ENCODE peak calls at places on chromosomes 4 and X, in ten cellular contexts. I, N, Y, B, F, T, C, S, Q and R are unnamed samples.

GRCh38 chr4:41213563-41214157 is 682 bp downstream of the APBB2 start:
- DNase-seq in I (no peak), N (no peak), Y (no peak), B (peak; percentile 75), F (no peak), T (no peak), C (peak; percentile 33), S (no peak), Q (peak; percentile 54), R (peak; percentile 29)

GRCh38 chr4:71338846-71339593 is at the start of gene SLC4A4:
- DNase-seq in I (no peak), N (no peak), Y (no peak), B (no peak), F (no peak), T (no peak), C (no peak), S (no peak), Q (no peak), R (no peak)

GRCh38 chrX:53440101-53440500 is 5.9 kb upstream of the HSD17B10 start:
- DNase-seq in I (no peak), N (no peak), Y (no peak), B (no peak), F (no peak), T (no peak), C (no peak), S (no peak), Q (no peak), R (no peak)

GRCh38 chr4:119659576-119659975 is 31.0 kb upstream of the PDE5A start:
- DNase-seq in I (no peak), N (no peak), Y (no peak), B (no peak), F (no peak), T (no peak), C (no peak), S (peak; percentile 5), Q (peak; percentile 19), R (no peak)

GRCh38 chrX:27915617-27916016 is 65.6 kb downstream of the DCAF8L1 start:
- DNase-seq in I (no peak), N (no peak), Y (no peak), B (no peak), F (no peak), T (no peak), C (no peak), S (no peak), Q (no peak), R (no peak)

GRCh38 chrX:109856974-109857373 is 123.9 kb upstream of the ACSL4 start:
- DNase-seq in I (no peak), N (no peak), Y (no peak), B (no peak), F (peak; percentile 19), T (no peak), C (no peak), S (peak; percentile 28), Q (peak; percentile 40), R (no peak)

GRCh38 chr4:19727141-19727540 is 524.6 kb upstream of the SLIT2 start:
- DNase-seq in I (no peak), N (no peak), Y (no peak), B (no peak), F (no peak), T (no peak), C (no peak), S (no peak), Q (no peak), R (no peak)

GRCh38 chr4:178602833-178603232 is 1160.6 kb upstream of the AGA start:
- DNase-seq in I (no peak), N (no peak), Y (no peak), B (no peak), F (no peak), T (no peak), C (no peak), S (no peak), Q (no peak), R (no peak)

DNA sequence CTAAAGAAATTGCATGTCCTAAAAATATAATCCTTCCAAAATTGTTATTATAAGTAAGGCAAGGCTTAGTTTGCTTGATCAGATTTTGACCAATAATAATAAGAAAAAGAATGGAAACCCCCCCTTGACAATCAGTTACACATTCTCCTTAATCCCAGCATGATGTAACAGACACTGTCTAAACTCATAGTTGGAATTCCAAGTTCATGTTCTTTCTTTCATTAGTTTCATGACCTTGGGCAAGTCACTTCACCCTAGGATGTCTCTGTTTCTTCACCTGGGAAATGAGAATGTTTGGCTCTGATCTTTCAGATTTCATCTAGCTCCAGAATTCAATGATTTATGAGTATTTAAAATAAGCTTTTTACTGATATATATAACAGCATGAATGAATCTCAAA is 64.8 kb downstream of the MAML3 start:
- DNase-seq in I (no peak), N (no peak), Y (no peak), B (no peak), F (no peak), T (no peak), C (no peak), S (no peak), Q (no peak), R (no peak)
- H3K4me1 ChIP-seq in I (peaks cover 14% of the 10 kb centered on the region), N (peaks cover 37% of the 10 kb centered on the region), Y (peaks cover 17% of the 10 kb centered on the region), B (peaks cover 26% of the 10 kb centered on the region), F (peaks cover 38% of the 10 kb centered on the region), T (peaks cover 38% of the 10 kb centered on the region), C (peaks cover 6% of the 10 kb centered on the region), S (peaks cover 20% of the 10 kb centered on the region), Q (peaks cover 52% of the 10 kb centered on the region), R (no peaks in the 10 kb centered on the region)

GRCh38 chrX:107713205-107714195 is 62.1 kb downstream of the TSC22D3 start:
- DNase-seq in I (peak; percentile 32), N (no peak), Y (no peak), B (peak; percentile 71), F (no peak), T (no peak), C (no peak), S (no peak), Q (no peak), R (no peak)
- H3K4me1 ChIP-seq in I (peaks cover 61% of the 10 kb centered on the region), N (peaks cover 46% of the 10 kb centered on the region), Y (peaks cover 5% of the 10 kb centered on the region), B (peaks cover 56% of the 10 kb centered on the region), F (peaks cover 13% of the 10 kb centered on the region), T (peaks cover 60% of the 10 kb centered on the region), C (peaks cover 9% of the 10 kb centered on the region), S (peaks cover 25% of the 10 kb centered on the region), Q (peaks cover 54% of the 10 kb centered on the region), R (peaks cover 5% of the 10 kb centered on the region)

GRCh38 chr4:87032884-87033533 is 98.2 kb downstream of the AFF1 start:
- DNase-seq in I (no peak), N (peak; percentile 26), Y (no peak), B (no peak), F (no peak), T (no peak), C (no peak), S (peak; percentile 69), Q (peak; percentile 49), R (no peak)

GRCh38 chr4:87035881-87036509 is 101.2 kb downstream of the AFF1 start:
- DNase-seq in I (no peak), N (no peak), Y (no peak), B (no peak), F (no peak), T (no peak), C (no peak), S (no peak), Q (no peak), R (no peak)

GRCh38 chr4:87031946-87032345 is 97.1 kb downstream of the AFF1 start:
- DNase-seq in I (no peak), N (no peak), Y (no peak), B (no peak), F (no peak), T (no peak), C (no peak), S (no peak), Q (no peak), R (no peak)

GRCh38 chr4:87034527-87034926 is 99.7 kb downstream of the AFF1 start:
- DNase-seq in I (no peak), N (no peak), Y (no peak), B (no peak), F (no peak), T (no peak), C (no peak), S (no peak), Q (no peak), R (no peak)

GRCh38 chr4:87033902-87034301 is 99.1 kb downstream of the AFF1 start:
- DNase-seq in I (no peak), N (peak; percentile 66), Y (no peak), B (no peak), F (no peak), T (no peak), C (no peak), S (no peak), Q (no peak), R (no peak)
- H3K4me1 ChIP-seq in I (peaks cover 12% of the 10 kb centered on the region), N (peaks cover 100% of the 10 kb centered on the region), Y (peaks cover 50% of the 10 kb centered on the region), B (peaks cover 87% of the 10 kb centered on the region), F (peaks cover 54% of the 10 kb centered on the region), T (peaks cover 85% of the 10 kb centered on the region), C (peaks cover 30% of the 10 kb centered on the region), S (peaks cover 33% of the 10 kb centered on the region), Q (peaks cover 49% of the 10 kb centered on the region), R (peaks cover 19% of the 10 kb centered on the region)

GRCh38 chrX:107673401-107673800 is 45.1 kb downstream of the PRPS1 start:
- DNase-seq in I (no peak), N (no peak), Y (no peak), B (no peak), F (no peak), T (no peak), C (no peak), S (no peak), Q (no peak), R (no peak)

GRCh38 chrX:107675365-107675654 is 47.0 kb downstream of the PRPS1 start:
- DNase-seq in I (no peak), N (no peak), Y (no peak), B (no peak), F (no peak), T (no peak), C (no peak), S (no peak), Q (no peak), R (no peak)

GRCh38 chrX:107673933-107674479 is 45.7 kb downstream of the PRPS1 start:
- DNase-seq in I (peak; percentile 82), N (peak; percentile 95), Y (no peak), B (peak; percentile 97), F (no peak), T (peak; percentile 68), C (peak; percentile 90), S (no peak), Q (peak; percentile 88), R (peak; percentile 65)

GRCh38 chrX:107675823-107676555 is 47.7 kb downstream of the PRPS1 start:
- DNase-seq in I (no peak), N (no peak), Y (no peak), B (no peak), F (no peak), T (peak; percentile 32), C (peak; percentile 33), S (no peak), Q (peak; percentile 61), R (no peak)

DNA sequence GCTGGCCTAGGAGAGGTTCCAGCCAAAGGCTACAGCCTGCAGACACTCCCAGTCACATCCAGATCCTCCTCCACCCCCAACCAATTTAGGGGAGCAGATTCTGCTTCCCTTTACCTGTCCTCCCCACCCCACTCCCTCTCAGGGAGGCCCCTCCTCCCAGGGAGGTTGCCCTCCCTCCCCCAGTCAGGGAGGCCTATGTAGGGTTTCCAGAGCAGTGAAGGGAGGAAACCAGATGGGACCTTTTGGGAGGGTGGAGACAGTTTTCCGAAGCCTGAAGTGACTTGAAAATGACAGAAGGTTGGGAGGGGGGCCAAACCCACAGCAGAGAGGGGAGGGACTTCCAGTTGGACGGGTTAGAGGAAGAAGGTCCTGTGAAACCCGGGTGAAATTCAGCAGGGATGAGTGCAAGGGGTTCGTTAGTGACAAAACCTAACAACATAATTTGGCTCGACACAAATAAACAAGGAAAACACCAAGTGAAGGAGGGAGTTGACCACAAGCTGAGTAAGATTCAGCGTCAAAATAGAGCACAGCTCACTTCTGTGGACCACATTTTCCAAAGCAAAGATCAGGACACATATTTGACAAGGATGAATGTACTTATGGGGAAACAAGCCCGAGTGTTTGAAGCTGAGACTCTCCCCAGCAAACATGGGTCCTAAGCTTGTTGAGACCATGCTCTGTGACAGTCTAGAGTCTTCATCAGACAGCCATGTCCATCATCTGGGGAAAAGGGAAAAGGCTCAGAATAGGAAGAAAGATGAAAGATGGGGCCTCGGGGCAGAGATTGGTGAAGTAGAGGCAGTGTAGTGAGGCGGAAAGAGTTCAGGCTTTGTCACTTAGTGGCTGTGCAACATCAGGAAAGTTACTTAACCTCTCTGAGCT is 46.4 kb downstream of the PRPS1 start:
- DNase-seq in I (no peak), N (peak; percentile 94), Y (no peak), B (peak; percentile 85), F (no peak), T (peak; percentile 49), C (peak; percentile 80), S (no peak), Q (peak; percentile 72), R (peak; percentile 66)
- H3K4me1 ChIP-seq in I (peaks cover 58% of the 10 kb centered on the region), N (peaks cover 55% of the 10 kb centered on the region), Y (no peaks in the 10 kb centered on the region), B (peaks cover 47% of the 10 kb centered on the region), F (no peaks in the 10 kb centered on the region), T (peaks cover 48% of the 10 kb centered on the region), C (peaks cover 8% of the 10 kb centered on the region), S (no peaks in the 10 kb centered on the region), Q (peaks cover 36% of the 10 kb centered on the region), R (no peaks in the 10 kb centered on the region)